ENCODE peak calls at places on chromosomes 4 and X, in nine cellular contexts. V is right lobe of liver, J is spleen, C is stomach, R is gastrocnemius medialis, L is A549, D is IMR-90, M is breast epithelium, N is Peyer's patch. A is an unnamed sample.

GRCh38 chrX:135346975-135347374 is 37.7 kb downstream of the ETDC start:
- DNase-seq in V (no peak), J (no peak), C (no peak), R (no peak), L (no peak), D (no peak), M (no peak), N (no peak), A (no peak)

GRCh38 chrX:20066968-20067708 is 49.6 kb downstream of the MAP7D2 start:
- DNase-seq in V (no peak), J (no peak), C (no peak), R (no peak), L (peak), D (peak), M (no peak), N (no peak), A (no peak)

GRCh38 chrX:139094671-139095592 is 383.4 kb upstream of the FGF13 start:
- DNase-seq in V (no peak), J (no peak), C (no peak), R (no peak), L (no peak), D (no peak), M (no peak), N (no peak), A (no peak)

GRCh38 chrX:39757971-39758370 is 339.8 kb downstream of the BCOR start:
- DNase-seq in V (no peak), J (no peak), C (no peak), R (no peak), L (no peak), D (peak), M (no peak), N (no peak), A (no peak)

GRCh38 chrX:130163350-130163851 is 2.2 kb downstream of the AIFM1 start:
- DNase-seq in V (no peak), J (no peak), C (no peak), R (no peak), L (no peak), D (no peak), M (no peak), N (no peak), A (no peak)

GRCh38 chrX:19912-20571 is 261.1 kb upstream of the PLCXD1 start:
- DNase-seq in V (no peak), J (peak), C (no peak), R (no peak), L (no peak), D (no peak), M (peak), N (peak), A (no peak)

GRCh38 chr4:186699298-186699697 is 24.4 kb downstream of the FAT1 start:
- DNase-seq in V (no peak), J (no peak), C (peak), R (no peak), L (no peak), D (peak), M (no peak), N (no peak), A (no peak)

GRCh38 chrX:120452131-120452530 is 17.0 kb downstream of the LAMP2 start:
- DNase-seq in V (no peak), J (no peak), C (no peak), R (no peak), L (peak), D (peak), M (no peak), N (no peak), A (no peak)

GRCh38 chr4:88792821-88793220 is 95.2 kb upstream of the NAP1L5 start:
- DNase-seq in V (no peak), J (no peak), C (no peak), R (no peak), L (no peak), D (peak), M (no peak), N (no peak), A (no peak)

GRCh38 chr4:56130609-56131150 is 181.9 kb downstream of the CEP135 start:
- DNase-seq in V (no peak), J (no peak), C (no peak), R (no peak), L (no peak), D (no peak), M (no peak), N (no peak), A (no peak)

GRCh38 chr4:24476209-24476781 is 108.1 kb downstream of the DHX15 start:
- DNase-seq in V (no peak), J (no peak), C (no peak), R (no peak), L (no peak), D (peak), M (no peak), N (no peak), A (no peak)

GRCh38 chr4:25377572-25377882 is 464 bp downstream of the ANAPC4 start:
- DNase-seq in V (peak), J (no peak), C (no peak), R (no peak), L (no peak), D (no peak), M (no peak), N (no peak), A (no peak)

GRCh38 chrX:101450951-101451350 is 34.3 kb upstream of the ARMCX4 start:
- DNase-seq in V (peak), J (no peak), C (no peak), R (no peak), L (no peak), D (peak), M (no peak), N (no peak), A (no peak)

GRCh38 chrX:38282044-38282443 is 45.3 kb downstream of the RPGR start:
- DNase-seq in V (no peak), J (no peak), C (no peak), R (no peak), L (no peak), D (no peak), M (no peak), N (no peak), A (no peak)

GRCh38 chr4:13907255-13907751 is 279.8 kb upstream of the BOD1L1 start:
- DNase-seq in V (no peak), J (no peak), C (no peak), R (no peak), L (peak), D (peak), M (no peak), N (no peak), A (no peak)

GRCh38 chr4:6056976-6057766 is 38.9 kb upstream of the C4orf50 start:
- DNase-seq in V (no peak), J (peak), C (no peak), R (no peak), L (no peak), D (no peak), M (no peak), N (no peak), A (no peak)

GRCh38 chr4:134948110-134948642 is 746.6 kb upstream of the PABPC4L start:
- DNase-seq in V (no peak), J (peak), C (no peak), R (no peak), L (no peak), D (no peak), M (no peak), N (no peak), A (peak)

GRCh38 chr4:113050361-113050760 is 908 bp downstream of the ANK2 start:
- DNase-seq in V (no peak), J (no peak), C (no peak), R (no peak), L (no peak), D (no peak), M (no peak), N (no peak), A (no peak)
- H3K4me3 ChIP-seq in V (no peak), J (no peak), C (no peak), R (no peak), L (no peak), D (no peak), M (no peak), N (no peak), A (peak)

DNA sequence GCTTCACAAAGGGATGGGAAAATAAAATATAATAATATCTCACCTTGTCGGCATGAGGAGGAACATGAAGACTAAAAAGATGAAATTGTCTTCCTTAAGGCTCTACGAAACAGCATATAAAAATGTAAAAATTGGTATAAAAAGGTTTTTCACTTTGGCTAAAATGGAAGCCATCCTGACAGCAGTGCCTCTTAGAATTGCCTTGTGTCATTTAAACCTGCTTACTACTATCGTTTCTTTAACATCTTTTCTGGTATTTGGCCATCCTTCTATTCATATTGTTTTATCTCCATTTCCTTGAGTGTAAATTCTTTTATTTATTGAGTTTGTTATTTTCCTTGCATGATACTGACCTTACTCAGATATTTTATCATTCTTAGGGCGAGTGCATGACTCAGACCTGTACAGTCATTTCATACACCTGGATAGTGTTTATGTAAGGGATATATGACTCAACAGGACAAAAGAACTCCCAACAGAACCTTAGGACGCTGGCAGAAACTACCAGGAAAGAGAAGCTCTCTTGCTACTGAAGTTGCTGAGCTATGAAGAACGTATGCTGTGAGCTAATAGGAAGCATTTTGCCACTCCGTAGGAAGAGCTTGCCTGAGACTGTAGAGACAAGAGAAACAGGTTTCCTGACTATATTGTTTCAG is 5.8 kb upstream of the CDKN2AIP start:
- DNase-seq in V (no peak), J (no peak), C (peak), R (no peak), L (peak), D (peak), M (no peak), N (no peak), A (no peak)
- TF ChIP-seq POLR2A in V (no peak), J (no peak), C (no peak), R (no peak), L (no peak), D (no peak), M (no peak), N (peak), A (no peak)

DNA sequence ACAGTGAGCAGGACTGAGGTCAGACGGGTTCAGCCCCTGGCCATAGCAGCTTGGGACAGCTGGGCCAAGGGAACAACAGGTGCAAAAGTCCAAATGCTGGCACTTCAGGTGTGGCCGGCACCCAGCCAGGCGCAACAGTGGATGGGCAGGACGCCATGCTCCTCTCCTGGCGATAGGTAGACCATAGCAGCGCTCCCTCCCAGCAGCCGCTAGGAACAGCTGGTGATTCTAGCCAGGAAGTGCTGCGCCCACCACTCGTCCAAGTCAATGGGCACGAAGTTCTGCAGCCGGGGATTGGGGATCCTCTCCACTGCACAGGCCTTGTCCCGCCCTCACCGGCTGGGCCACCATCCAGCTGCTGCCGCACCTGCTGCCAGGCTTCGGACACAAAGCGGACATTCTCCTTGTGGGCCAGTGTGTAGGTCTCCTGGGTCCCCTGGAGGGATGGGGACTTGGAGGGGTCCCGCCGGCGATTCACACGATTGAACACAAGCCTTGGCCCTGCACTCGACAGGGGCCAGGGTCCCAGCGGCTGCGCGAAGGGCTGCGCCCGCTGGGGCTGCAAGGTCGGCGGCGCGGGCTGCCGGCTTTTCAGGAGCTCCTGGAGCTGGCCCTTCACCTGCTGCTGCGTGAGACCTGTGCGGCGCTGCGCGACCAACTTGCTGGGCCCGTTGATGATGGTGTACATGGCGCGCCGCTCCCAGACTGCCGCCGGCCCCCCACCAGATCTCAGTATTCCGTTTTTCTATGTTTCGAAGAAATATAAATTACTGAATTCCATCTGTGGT is 227.5 kb upstream of the STK26 start:
- DNase-seq in V (peak), J (no peak), C (peak), R (no peak), L (no peak), D (no peak), M (no peak), N (no peak), A (no peak)
- H3K4me3 ChIP-seq in V (peak), J (peak), C (peak), R (no peak), L (no peak), D (no peak), M (peak), N (no peak), A (no peak)

DNA sequence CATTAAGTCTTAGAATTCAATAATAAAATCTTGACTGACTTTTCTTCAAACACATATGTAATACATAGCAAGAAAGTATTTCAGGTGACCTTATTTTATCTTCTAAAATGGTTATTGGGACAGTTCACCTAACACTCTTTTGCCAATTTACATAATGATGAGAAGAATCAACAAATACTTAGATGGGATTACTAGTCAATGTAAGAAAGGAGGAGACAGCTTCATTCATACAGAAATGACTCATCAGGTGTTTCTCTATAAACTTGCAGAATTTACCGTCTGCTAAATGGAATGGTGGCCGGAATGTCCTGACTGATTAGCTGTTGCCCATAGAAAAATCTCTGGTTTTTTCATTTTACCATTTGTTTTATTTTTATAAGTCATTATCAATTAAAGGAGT is 115.0 kb upstream of the ETNPPL start:
- DNase-seq in V (no peak), J (no peak), C (no peak), R (no peak), L (no peak), D (no peak), M (no peak), N (no peak), A (no peak)
- TF ChIP-seq POLR2A in V (no peak), J (no peak), C (no peak), R (no peak), L (no peak), D (no peak), M (no peak), N (no peak), A (no peak)

GRCh38 chr4:153027879-153028278 is 91.8 kb downstream of the FHDC1 start:
- DNase-seq in V (no peak), J (no peak), C (no peak), R (no peak), L (no peak), D (no peak), M (no peak), N (no peak), A (no peak)
- H3K4me3 ChIP-seq in V (no peak), J (no peak), C (no peak), R (no peak), L (no peak), D (no peak), M (no peak), N (no peak), A (no peak)

GRCh38 chrX:23398570-23398969 is 63.9 kb downstream of the PTCHD1 start:
- DNase-seq in V (no peak), J (no peak), C (no peak), R (no peak), L (no peak), D (no peak), M (no peak), N (no peak), A (no peak)
- TF ChIP-seq POLR2A in V (no peak), J (no peak), C (no peak), R (no peak), L (no peak), D (no peak), M (no peak), N (no peak), A (no peak)

DNA sequence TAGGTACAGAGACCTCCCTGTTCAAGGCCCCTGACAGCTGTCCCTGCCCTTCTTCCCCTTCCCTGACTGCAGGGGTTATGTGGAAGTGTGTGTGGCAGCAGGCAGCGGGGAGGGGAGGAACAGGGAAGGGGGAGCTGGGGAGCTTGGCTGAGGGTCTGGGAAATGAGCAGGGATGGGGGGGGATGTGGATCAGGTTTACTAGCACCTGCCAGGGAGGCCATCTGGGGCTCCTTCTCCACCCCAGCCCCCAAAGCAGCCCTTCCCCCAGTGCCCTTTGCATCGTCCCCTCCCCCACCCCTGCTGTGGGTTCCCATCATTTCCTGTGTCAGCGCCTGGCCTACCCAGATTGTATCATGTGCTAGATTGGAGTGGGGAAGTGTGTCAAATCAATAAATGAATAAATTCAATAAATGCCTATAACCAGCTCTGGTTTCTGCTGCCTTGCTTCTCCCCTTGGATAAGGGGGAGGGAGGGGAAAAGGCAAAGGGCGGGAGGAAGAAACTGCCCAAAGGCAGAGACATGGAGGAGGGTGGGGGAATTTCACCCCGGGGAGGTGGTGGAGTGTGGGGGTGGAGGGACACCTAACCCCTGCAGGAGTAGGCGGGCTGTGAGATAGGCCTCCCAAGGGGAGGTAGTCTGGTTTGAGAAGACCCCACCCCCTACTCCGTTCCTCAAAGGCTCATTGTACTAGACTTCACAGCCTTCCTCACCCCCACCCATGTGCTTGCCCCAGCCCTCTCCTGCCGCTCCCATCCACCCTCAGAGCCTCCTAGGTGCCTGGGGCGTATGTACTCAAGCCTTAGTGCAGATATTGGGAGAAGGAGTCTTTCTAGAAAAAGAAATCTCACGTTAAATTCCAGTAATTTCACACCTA is 3.2 kb downstream of the CXorf65 start:
- DNase-seq in V (peak), J (peak), C (peak), R (no peak), L (no peak), D (no peak), M (no peak), N (no peak), A (no peak)
- H3K4me3 ChIP-seq in V (no peak), J (peak), C (peak), R (no peak), L (no peak), D (no peak), M (no peak), N (no peak), A (no peak)

A was measured in suprapubic skin.